ENCODE peak calls at places on chromosomes 16 and 17, in four cellular contexts. E, Q, X and A are unnamed samples.

GRCh38 chr17:64240741-64241347 is 22.2 kb downstream of the TEX2 start:
- DNase-seq in E (no peak), Q (peak; percentile 87), X (no peak), A (peak; percentile 70)

GRCh38 chr17:42387663-42388380 is 420 bp downstream of the STAT3 start:
- DNase-seq in E (peak; percentile 34), Q (peak; percentile 41), X (no peak), A (peak; percentile 41)

GRCh38 chr16:22358000-22358399 is 16.4 kb downstream of the CDR2 start:
- DNase-seq in E (peak; percentile 33), Q (no peak), X (no peak), A (no peak)

GRCh38 chr17:73516356-73516755 is 127.9 kb downstream of the SDK2 start:
- DNase-seq in E (no peak), Q (no peak), X (no peak), A (no peak)

GRCh38 chr16:89020925-89021595 is 44.1 kb upstream of the CBFA2T3 start:
- DNase-seq in E (no peak), Q (no peak), X (no peak), A (no peak)

GRCh38 chr17:74972973-74973328 is 392 bp upstream of the HID1 start:
- DNase-seq in E (no peak), Q (no peak), X (no peak), A (no peak)

GRCh38 chr17:76547183-76547641 is 7.4 kb downstream of the PRCD start:
- DNase-seq in E (peak; percentile 91), Q (peak; percentile 80), X (peak; percentile 53), A (peak; percentile 83)

GRCh38 chr16:86984975-86985655 is 332.1 kb downstream of the C16orf95 start:
- DNase-seq in E (no peak), Q (peak; percentile 68), X (no peak), A (no peak)

GRCh38 chr16:88382491-88383400 is at the start of gene ZNF469:
- DNase-seq in E (no peak), Q (peak; percentile 41), X (no peak), A (peak; percentile 34)

GRCh38 chr17:63676540-63676933 is 23.4 kb downstream of the LIMD2 start:
- DNase-seq in E (no peak), Q (no peak), X (no peak), A (no peak)

GRCh38 chr16:14418795-14419225 is 211.2 kb downstream of the PARN start:
- DNase-seq in E (no peak), Q (no peak), X (no peak), A (no peak)

GRCh38 chr17:3005696-3006095 is 57.7 kb downstream of the OR1D5 start:
- DNase-seq in E (no peak), Q (no peak), X (no peak), A (no peak)

GRCh38 chr17:3004925-3005324 is 58.5 kb downstream of the OR1D5 start:
- DNase-seq in E (peak; percentile 18), Q (no peak), X (no peak), A (no peak)

GRCh38 chr17:3003401-3004149 is 59.8 kb downstream of the OR1D5 start:
- DNase-seq in E (peak; percentile 93), Q (no peak), X (no peak), A (no peak)

GRCh38 chr17:3004150-3004801 is 59.1 kb downstream of the OR1D5 start:
- DNase-seq in E (peak; percentile 80), Q (peak; percentile 89), X (peak; percentile 46), A (peak; percentile 95)

GRCh38 chr17:3002538-3003301 is 60.7 kb downstream of the OR1D5 start:
- DNase-seq in E (peak; percentile 97), Q (no peak), X (no peak), A (no peak)
- H3K4me3 ChIP-seq in E (peak overlapping the region; percentile 60), Q (no peak overlapping the region), X (no peak overlapping the region), A (no peak overlapping the region)

GRCh38 chr17:80443916-80444708 is 29.1 kb downstream of the ENDOV start:
- DNase-seq in E (no peak), Q (no peak), X (no peak), A (no peak)
- H3K4me3 ChIP-seq in E (no peak overlapping the region), Q (no peak overlapping the region), X (no peak overlapping the region), A (no peak overlapping the region)

GRCh38 chr16:68332411-68333121 is 21.7 kb downstream of the PRMT7 start:
- DNase-seq in E (peak; percentile 49), Q (peak; percentile 80), X (no peak), A (peak; percentile 90)
- H3K4me3 ChIP-seq in E (no peak overlapping the region), Q (no peak overlapping the region), X (no peak overlapping the region), A (no peak overlapping the region)

GRCh38 chr16:53090271-53090590 is 35.4 kb downstream of the CHD9 start:
- DNase-seq in E (no peak), Q (no peak), X (no peak), A (no peak)
- H3K4me3 ChIP-seq in E (peak overlapping the region; percentile 44), Q (no peak overlapping the region), X (no peak overlapping the region), A (no peak overlapping the region)

DNA sequence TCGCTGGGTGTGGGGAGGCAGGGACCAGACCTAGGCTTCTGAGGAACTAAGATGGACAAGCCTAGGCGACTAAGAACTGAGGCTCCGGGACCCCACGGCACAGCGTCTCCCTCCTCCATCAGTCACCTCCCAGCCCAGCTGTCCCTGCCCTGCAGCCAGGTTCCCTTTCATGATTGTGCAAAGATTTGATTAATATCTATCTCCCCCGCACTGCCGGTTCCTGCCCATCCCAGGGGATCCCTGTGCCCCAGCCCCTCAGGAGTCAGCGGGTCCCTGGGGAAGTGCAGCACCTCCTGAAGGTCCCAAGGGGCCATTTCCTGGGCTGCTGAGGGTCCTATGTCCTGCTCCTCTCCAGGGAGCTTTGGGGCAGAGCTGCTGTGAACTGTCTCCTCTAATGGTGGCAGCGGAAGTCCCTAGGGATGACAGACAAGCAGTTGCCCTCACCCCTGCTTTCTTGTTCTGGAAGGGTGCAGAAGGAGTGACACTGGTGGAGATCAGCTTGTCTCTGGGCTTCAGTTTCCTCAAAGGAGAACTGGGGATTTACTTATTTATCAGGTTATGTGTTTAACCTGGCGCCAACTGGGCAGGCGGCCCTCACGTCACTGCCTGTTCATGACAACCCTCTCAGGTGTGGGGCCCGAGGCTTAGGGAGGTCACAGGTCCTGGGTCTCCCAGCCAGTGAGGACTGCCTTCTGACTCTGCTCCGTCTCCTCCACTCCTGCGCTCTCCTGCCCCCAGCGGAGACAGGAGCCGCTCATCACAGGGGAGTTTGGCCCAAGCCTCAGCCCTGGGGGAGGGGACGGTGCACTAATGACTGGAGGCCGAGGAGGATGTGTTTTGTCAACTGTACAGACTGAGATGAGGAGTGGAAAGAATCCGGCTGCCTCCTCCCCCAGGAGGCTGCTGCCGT is 1.9 kb upstream of the C16orf74 start:
- DNase-seq in E (peak; percentile 66), Q (peak; percentile 78), X (no peak), A (peak; percentile 63)
- H3K4me3 ChIP-seq in E (no peak overlapping the region), Q (no peak overlapping the region), X (no peak overlapping the region), A (no peak overlapping the region)

GRCh38 chr17:67519801-67520251 is 142.7 kb downstream of the PITPNC1 start:
- DNase-seq in E (no peak), Q (no peak), X (no peak), A (no peak)
- H3K4me3 ChIP-seq in E (no peak overlapping the region), Q (no peak overlapping the region), X (no peak overlapping the region), A (no peak overlapping the region)

DNA sequence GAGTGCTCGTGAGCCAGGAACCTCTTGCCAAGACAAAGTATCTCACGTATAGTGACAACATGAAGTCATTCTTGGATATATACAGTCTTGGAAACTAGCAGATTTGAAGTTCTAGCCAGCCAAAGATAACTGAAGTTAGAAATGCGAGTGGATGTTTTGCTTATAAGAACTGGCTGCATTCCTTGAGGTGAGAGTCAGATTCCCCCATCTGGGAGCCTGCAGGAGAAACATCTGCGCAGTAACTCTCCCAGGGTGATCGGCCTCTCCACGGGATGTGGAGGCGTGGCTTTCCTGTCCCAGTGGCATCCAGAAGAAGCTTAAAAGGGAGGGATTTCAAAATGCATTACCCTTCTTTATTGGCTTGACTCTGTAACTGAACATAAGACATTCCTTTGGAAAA is 89.9 kb downstream of the SHISA6 start:
- DNase-seq in E (no peak), Q (no peak), X (no peak), A (peak; percentile 20)
- H3K4me3 ChIP-seq in E (no peak overlapping the region), Q (no peak overlapping the region), X (no peak overlapping the region), A (no peak overlapping the region)

GRCh38 chr16:68448360-68448970 is at the start of gene SMPD3:
- DNase-seq in E (peak; percentile 100), Q (peak; percentile 99), X (peak; percentile 98), A (peak; percentile 100)

GRCh38 chr16:68444058-68444657 is 4.2 kb downstream of the SMPD3 start:
- DNase-seq in E (no peak), Q (peak; percentile 48), X (no peak), A (peak; percentile 57)

GRCh38 chr16:68447721-68448359 is 468 bp downstream of the SMPD3 start:
- DNase-seq in E (no peak), Q (no peak), X (no peak), A (no peak)

GRCh38 chr16:68445458-68445857 is 2.9 kb downstream of the SMPD3 start:
- DNase-seq in E (peak; percentile 79), Q (peak; percentile 16), X (no peak), A (peak; percentile 63)

GRCh38 chr16:68446941-68447675 is 1.2 kb downstream of the SMPD3 start:
- DNase-seq in E (no peak), Q (no peak), X (no peak), A (no peak)
- H3K4me3 ChIP-seq in E (no peak overlapping the region), Q (no peak overlapping the region), X (no peak overlapping the region), A (no peak overlapping the region)

DNA sequence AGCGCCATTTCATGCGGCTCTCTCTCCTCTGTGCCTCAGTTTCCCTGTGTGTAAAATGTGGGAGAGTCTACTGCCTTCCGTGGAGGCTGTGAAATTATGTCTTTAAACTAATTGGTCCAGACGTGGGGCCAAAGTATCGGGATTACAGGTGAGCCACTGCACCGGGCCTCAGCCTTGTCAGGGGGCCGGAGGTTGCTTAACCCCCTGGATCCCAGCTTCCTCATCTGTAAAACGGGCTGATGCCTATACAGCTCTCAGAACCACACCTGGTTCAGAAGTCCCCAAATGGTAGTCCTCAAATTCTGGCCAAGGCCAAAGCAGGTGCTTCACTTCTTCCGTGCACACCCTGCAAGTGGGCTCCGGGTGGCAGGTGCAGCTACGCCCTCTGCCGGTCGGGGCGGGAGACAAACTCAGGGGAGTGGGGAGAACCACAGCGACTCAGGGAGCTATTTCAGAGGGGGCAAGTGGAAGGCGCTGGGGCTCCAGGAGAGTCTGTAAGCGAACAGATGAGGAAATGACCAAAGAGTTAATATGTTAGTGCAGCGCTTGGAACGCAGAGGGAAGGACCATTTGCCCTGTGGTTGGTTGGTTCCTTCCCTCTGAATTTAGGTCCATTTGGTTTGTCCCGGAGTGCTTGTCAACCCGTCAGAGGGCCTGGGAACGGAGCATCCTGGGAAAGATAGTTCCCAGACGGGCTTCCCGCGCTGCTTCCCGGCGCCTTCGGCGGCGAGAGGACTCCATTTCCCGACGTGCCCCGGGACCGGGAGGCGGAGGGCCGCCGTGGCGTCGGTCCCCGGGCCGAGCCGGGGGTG is at the start of gene MGRN1:
- DNase-seq in E (peak; percentile 98), Q (peak; percentile 99), X (peak; percentile 86), A (peak; percentile 99)
- H3K4me3 ChIP-seq in E (peak within 1 kb of the TSS; percentile 99), Q (peak within 1 kb of the TSS; percentile 97), X (peak within 1 kb of the TSS; percentile 86), A (peak within 1 kb of the TSS; percentile 93)

GRCh38 chr17:38797828-38798227 is 1.5 kb downstream of the PIP4K2B start:
- DNase-seq in E (no peak), Q (peak; percentile 14), X (no peak), A (peak; percentile 10)
- H3K4me3 ChIP-seq in E (peak overlapping the region; percentile 97), Q (no peak overlapping the region), X (peak overlapping the region; percentile 78), A (peak overlapping the region; percentile 84)